ENCODE peak calls at places on chromosomes 2 and 18, in nine cellular contexts. D is dermis blood vessel endothelial cell; H is naive thymus-derived CD8-positive, alpha-beta T cell; U is WERI-Rb-1; B is HT-29; X is HEK293T; T is kidney tubule cell; K is activated CD4-positive, alpha-beta memory T cell treated with anti-CD3 and anti-CD28 coated beads for 36 hours; J is activated T-helper 1 cell treated with anti-CD3 and anti-CD28 coated beads, Interleukin-2, amount 50 U/mL, for 16 hours. Y is an unnamed sample.

GRCh38 chr2:195322324-195322723 is 334.7 kb upstream of the SLC39A10 start:
- DNase-seq in D (no peak), H (no peak), U (no peak), B (peak; percentile 85), X (peak; percentile 30), T (peak; percentile 53), K (no peak), J (no peak), Y (peak; percentile 33)

GRCh38 chr2:200252661-200253067 is 53.8 kb upstream of the SPATS2L start:
- DNase-seq in D (peak; percentile 49), H (no peak), U (no peak), B (no peak), X (no peak), T (peak; percentile 70), K (no peak), J (no peak), Y (no peak)

GRCh38 chr2:180291060-180291459 is 284.0 kb upstream of the CWC22 start:
- DNase-seq in D (no peak), H (no peak), U (no peak), B (no peak), X (no peak), T (peak; percentile 17), K (no peak), J (no peak), Y (no peak)

GRCh38 chr2:143833258-143833657 is 686.7 kb downstream of the ZEB2 start:
- DNase-seq in D (no peak), H (no peak), U (no peak), B (no peak), X (no peak), T (no peak), K (no peak), J (no peak), Y (no peak)

GRCh38 chr2:160464017-160464416 is 29.6 kb downstream of the RBMS1 start:
- DNase-seq in D (no peak), H (no peak), U (no peak), B (no peak), X (no peak), T (no peak), K (no peak), J (no peak), Y (no peak)

GRCh38 chr2:146964494-146964893 is 880.3 kb upstream of the ACVR2A start:
- DNase-seq in D (no peak), H (no peak), U (no peak), B (no peak), X (no peak), T (no peak), K (no peak), J (no peak), Y (no peak)

GRCh38 chr2:241863021-241863954 is 4.6 kb upstream of the PDCD1 start:
- DNase-seq in D (peak; percentile 71), H (no peak), U (no peak), B (no peak), X (no peak), T (peak; percentile 46), K (peak; percentile 87), J (peak; percentile 43), Y (no peak)

GRCh38 chr18:31424383-31424988 is 23.1 kb upstream of the DSG3 start:
- DNase-seq in D (peak; percentile 9), H (no peak), U (peak; percentile 53), B (peak; percentile 58), X (peak; percentile 81), T (peak; percentile 73), K (peak; percentile 14), J (no peak), Y (peak; percentile 69)

GRCh38 chr2:209579236-209579749 is 155.4 kb downstream of the MAP2 start:
- DNase-seq in D (peak; percentile 24), H (no peak), U (peak; percentile 68), B (no peak), X (peak; percentile 21), T (peak; percentile 9), K (no peak), J (no peak), Y (no peak)

GRCh38 chr2:82675186-82675585 is 1783.9 kb downstream of the SUCLG1 start:
- DNase-seq in D (peak; percentile 58), H (no peak), U (no peak), B (no peak), X (no peak), T (peak; percentile 79), K (no peak), J (no peak), Y (no peak)

GRCh38 chr2:96547751-96548161 is 11.2 kb downstream of the ARID5A start:
- DNase-seq in D (no peak), H (no peak), U (no peak), B (no peak), X (no peak), T (no peak), K (no peak), J (no peak), Y (peak; percentile 6)

GRCh38 chr2:57408587-57408986 is 638.0 kb upstream of the VRK2 start:
- DNase-seq in D (no peak), H (no peak), U (no peak), B (no peak), X (no peak), T (no peak), K (no peak), J (no peak), Y (no peak)

GRCh38 chr18:21053127-21053526 is 58.5 kb downstream of the ROCK1 start:
- DNase-seq in D (no peak), H (no peak), U (no peak), B (no peak), X (no peak), T (peak; percentile 81), K (no peak), J (no peak), Y (peak; percentile 39)

GRCh38 chr2:55839182-55839819 is 84.3 kb downstream of the EFEMP1 start:
- DNase-seq in D (no peak), H (no peak), U (no peak), B (peak; percentile 70), X (no peak), T (peak; percentile 65), K (no peak), J (no peak), Y (peak; percentile 75)

GRCh38 chr18:2883137-2883671 is 36.4 kb downstream of the EMILIN2 start:
- DNase-seq in D (no peak), H (peak; percentile 44), U (no peak), B (no peak), X (no peak), T (no peak), K (peak; percentile 78), J (peak; percentile 19), Y (no peak)

GRCh38 chr18:46484971-46485370 is 172.0 kb downstream of the LOXHD1 start:
- DNase-seq in D (no peak), H (no peak), U (no peak), B (no peak), X (no peak), T (no peak), K (no peak), J (no peak), Y (no peak)

GRCh38 chr2:113878743-113879142 is 11.1 kb upstream of the ACTR3 start:
- DNase-seq in D (no peak), H (no peak), U (no peak), B (peak; percentile 35), X (peak; percentile 21), T (no peak), K (no peak), J (no peak), Y (no peak)

GRCh38 chr18:76658627-76659026 is 163.6 kb upstream of the ZNF516 start:
- DNase-seq in D (no peak), H (no peak), U (peak; percentile 91), B (no peak), X (peak; percentile 53), T (no peak), K (peak; percentile 46), J (no peak), Y (no peak)

GRCh38 chr2:237295889-237296480 is 118.0 kb downstream of the COL6A3 start:
- DNase-seq in D (no peak), H (no peak), U (no peak), B (no peak), X (no peak), T (no peak), K (no peak), J (no peak), Y (no peak)

GRCh38 chr2:102736174-102736606 is 25.6 kb upstream of the TMEM182 start:
- DNase-seq in D (peak; percentile 31), H (peak; percentile 2), U (peak; percentile 21), B (peak; percentile 70), X (peak; percentile 46), T (peak; percentile 45), K (no peak), J (no peak), Y (peak; percentile 53)

GRCh38 chr2:21118302-21118920 is 5.4 kb upstream of the TDRD15 start:
- DNase-seq in D (peak; percentile 45), H (no peak), U (peak; percentile 50), B (peak; percentile 52), X (peak; percentile 20), T (peak; percentile 43), K (peak; percentile 19), J (no peak), Y (peak; percentile 49)

GRCh38 chr2:239310401-239311061 is 90.3 kb downstream of the HDAC4 start:
- DNase-seq in D (no peak), H (peak; percentile 0), U (no peak), B (no peak), X (no peak), T (no peak), K (peak; percentile 4), J (no peak), Y (no peak)

GRCh38 chr2:182911813-182912517 is 45.5 kb upstream of the FRZB start:
- DNase-seq in D (no peak), H (no peak), U (no peak), B (no peak), X (no peak), T (no peak), K (no peak), J (no peak), Y (no peak)

GRCh38 chr2:85707304-85707703 is 13.1 kb downstream of the GNLY start:
- DNase-seq in D (peak; percentile 94), H (peak; percentile 61), U (peak; percentile 62), B (peak; percentile 94), X (peak; percentile 78), T (peak; percentile 90), K (peak; percentile 65), J (peak; percentile 31), Y (peak; percentile 93)

GRCh38 chr18:47557160-47557559 is 305.7 kb upstream of the SKOR2 start:
- DNase-seq in D (no peak), H (no peak), U (peak; percentile 26), B (no peak), X (no peak), T (no peak), K (no peak), J (no peak), Y (no peak)

GRCh38 chr2:25618676-25619075 is 54.7 kb downstream of the DTNB start:
- DNase-seq in D (peak; percentile 90), H (no peak), U (no peak), B (peak; percentile 58), X (no peak), T (peak; percentile 65), K (no peak), J (no peak), Y (peak; percentile 40)

Y was measured in hepatocyte.